ENCODE peak calls at places on chromosomes 7 and 10, in eight cellular contexts. N is H54, I is sigmoid colon, L is A549, V is body of pancreas, U is heart left ventricle, D is lower leg skin, Q is suprapubic skin. X is an unnamed sample.

GRCh38 chr7:7416031-7416968 is 119.4 kb downstream of the COL28A1 start:
- DNase-seq in N (no peak), I (no peak), L (no peak), V (peak), U (no peak), D (no peak), Q (no peak), X (no peak)

GRCh38 chr7:65239707-65240352 is 133.8 kb upstream of the ZNF92 start:
- DNase-seq in N (no peak), I (no peak), L (peak), V (peak), U (peak), D (no peak), Q (no peak), X (no peak)

GRCh38 chr7:152435384-152436278 is at the start of gene KMT2C:
- DNase-seq in N (peak), I (peak), L (no peak), V (peak), U (peak), D (peak), Q (peak), X (peak)

GRCh38 chr10:46520941-46521340 is 35.5 kb downstream of the GPRIN2 start:
- DNase-seq in N (peak), I (peak), L (no peak), V (no peak), U (peak), D (peak), Q (peak), X (peak)

GRCh38 chr7:103929808-103930415 is 59.5 kb downstream of the RELN start:
- DNase-seq in N (no peak), I (no peak), L (no peak), V (no peak), U (no peak), D (no peak), Q (no peak), X (no peak)

GRCh38 chr7:155581107-155581830 is 34.9 kb upstream of the CNPY1 start:
- DNase-seq in N (no peak), I (no peak), L (no peak), V (no peak), U (no peak), D (peak), Q (peak), X (no peak)

GRCh38 chr7:957418-958220 is 3.1 kb upstream of the ADAP1 start:
- DNase-seq in N (no peak), I (peak), L (no peak), V (no peak), U (peak), D (peak), Q (peak), X (peak)

GRCh38 chr7:5218564-5219360 is 28.7 kb downstream of the WIPI2 start:
- DNase-seq in N (no peak), I (peak), L (no peak), V (no peak), U (no peak), D (no peak), Q (peak), X (no peak)

GRCh38 chr10:70302292-70302691 is 18.5 kb upstream of the NPFFR1 start:
- DNase-seq in N (no peak), I (no peak), L (no peak), V (no peak), U (no peak), D (no peak), Q (no peak), X (no peak)

GRCh38 chr7:67937717-67938191 is 941.1 kb downstream of the TYW1 start:
- DNase-seq in N (peak), I (no peak), L (peak), V (peak), U (peak), D (no peak), Q (no peak), X (no peak)

GRCh38 chr10:6275022-6275997 is 72.6 kb downstream of the PFKFB3 start:
- DNase-seq in N (peak), I (peak), L (peak), V (peak), U (peak), D (peak), Q (peak), X (peak)

GRCh38 chr10:97499561-97500296 is 1.0 kb downstream of the UBTD1 start:
- DNase-seq in N (peak), I (peak), L (peak), V (peak), U (peak), D (peak), Q (peak), X (peak)

GRCh38 chr10:6148908-6149307 is 53.8 kb upstream of the PFKFB3 start:
- DNase-seq in N (no peak), I (no peak), L (no peak), V (no peak), U (no peak), D (no peak), Q (no peak), X (no peak)

GRCh38 chr7:120021085-120021484 is 251.9 kb upstream of the KCND2 start:
- DNase-seq in N (no peak), I (no peak), L (no peak), V (no peak), U (no peak), D (no peak), Q (no peak), X (no peak)

GRCh38 chr10:104387130-104387888 is 33.7 kb downstream of the CFAP58 start:
- DNase-seq in N (no peak), I (no peak), L (no peak), V (no peak), U (no peak), D (no peak), Q (no peak), X (no peak)

GRCh38 chr7:135160098-135160857 is 10.2 kb downstream of the CYREN start:
- DNase-seq in N (no peak), I (no peak), L (no peak), V (no peak), U (no peak), D (no peak), Q (no peak), X (no peak)

GRCh38 chr7:135159359-135160087 is 11.0 kb downstream of the CYREN start:
- DNase-seq in N (no peak), I (no peak), L (no peak), V (no peak), U (no peak), D (no peak), Q (no peak), X (no peak)

GRCh38 chr7:135158874-135159273 is 11.0 kb downstream of the TMEM140 start:
- DNase-seq in N (no peak), I (no peak), L (no peak), V (no peak), U (no peak), D (no peak), Q (no peak), X (no peak)

GRCh38 chr7:135156290-135156689 is 8.4 kb downstream of the TMEM140 start:
- DNase-seq in N (no peak), I (no peak), L (no peak), V (no peak), U (no peak), D (no peak), Q (no peak), X (no peak)

DNA sequence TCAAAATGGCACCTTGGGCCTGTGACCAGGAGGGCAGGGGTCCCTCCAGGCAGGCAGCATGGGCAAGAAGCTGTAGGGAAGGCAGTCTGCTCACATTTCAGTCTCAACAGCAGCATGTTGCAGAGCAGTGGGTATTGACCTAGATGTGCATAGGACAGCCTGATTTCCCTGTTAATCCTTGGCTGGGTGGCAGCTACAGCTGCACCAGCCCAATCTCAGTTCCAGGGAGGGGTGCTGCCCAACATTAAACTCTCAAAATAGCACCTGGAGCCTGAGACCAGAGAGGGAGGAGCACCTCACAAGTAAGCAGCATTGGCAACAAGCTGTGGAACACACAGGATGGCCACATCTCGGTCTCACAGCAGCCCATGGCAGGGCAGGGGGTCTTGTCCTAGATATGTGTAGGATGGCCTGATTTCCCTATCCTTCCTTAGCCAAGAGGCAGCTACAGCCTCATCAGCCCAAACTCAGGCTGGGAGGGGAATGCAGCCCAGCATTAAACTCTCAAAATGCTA is 10.3 kb downstream of the TMEM140 start:
- DNase-seq in N (no peak), I (no peak), L (no peak), V (no peak), U (no peak), D (no peak), Q (no peak), X (no peak)
- TF ChIP-seq POLR2A in N (no peak), I (no peak), L (no peak), V (no peak), U (no peak), D (no peak), Q (no peak), X (no peak)

GRCh38 chr10:112435013-112435619 is 11.6 kb downstream of the ZDHHC6 start:
- DNase-seq in N (no peak), I (no peak), L (peak), V (no peak), U (no peak), D (no peak), Q (no peak), X (no peak)

GRCh38 chr10:112429147-112429546 is 17.6 kb downstream of the ZDHHC6 start:
- DNase-seq in N (no peak), I (no peak), L (no peak), V (no peak), U (no peak), D (no peak), Q (no peak), X (no peak)

GRCh38 chr10:112424658-112425057 is 22.1 kb downstream of the ZDHHC6 start:
- DNase-seq in N (no peak), I (no peak), L (no peak), V (no peak), U (no peak), D (no peak), Q (no peak), X (no peak)

DNA sequence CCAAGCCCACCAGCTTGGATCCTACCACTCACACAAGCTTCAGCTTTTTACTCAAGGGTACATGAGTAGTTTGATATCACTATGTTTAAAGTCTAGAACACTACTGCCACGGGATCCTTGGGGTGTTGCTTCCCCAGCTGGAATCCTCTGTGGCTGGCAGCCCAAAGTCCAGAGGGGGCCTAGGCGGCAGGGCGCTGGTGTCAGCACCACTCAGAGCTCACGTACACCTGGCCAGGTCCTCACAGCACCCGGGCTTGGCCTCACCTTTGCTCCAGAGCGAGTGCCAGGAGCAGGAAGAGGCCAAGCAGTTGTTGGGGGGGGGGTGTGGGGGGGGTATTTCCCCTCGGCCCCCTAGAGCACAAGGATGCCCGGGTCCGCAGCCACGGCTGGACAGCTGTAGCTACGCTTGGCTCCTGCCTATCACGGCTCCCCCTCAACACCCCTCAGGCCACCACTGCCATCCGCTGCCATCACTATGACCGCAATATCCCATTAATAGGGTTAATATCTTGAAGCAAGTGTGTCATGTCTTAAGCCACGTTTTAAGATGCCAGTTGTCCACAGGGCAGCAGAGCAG is 17.0 kb downstream of the ZDHHC6 start:
- DNase-seq in N (no peak), I (no peak), L (no peak), V (no peak), U (no peak), D (no peak), Q (no peak), X (no peak)
- TF ChIP-seq POLR2A in N (no peak), I (no peak), L (no peak), V (no peak), U (no peak), D (no peak), Q (no peak), X (no peak)

DNA sequence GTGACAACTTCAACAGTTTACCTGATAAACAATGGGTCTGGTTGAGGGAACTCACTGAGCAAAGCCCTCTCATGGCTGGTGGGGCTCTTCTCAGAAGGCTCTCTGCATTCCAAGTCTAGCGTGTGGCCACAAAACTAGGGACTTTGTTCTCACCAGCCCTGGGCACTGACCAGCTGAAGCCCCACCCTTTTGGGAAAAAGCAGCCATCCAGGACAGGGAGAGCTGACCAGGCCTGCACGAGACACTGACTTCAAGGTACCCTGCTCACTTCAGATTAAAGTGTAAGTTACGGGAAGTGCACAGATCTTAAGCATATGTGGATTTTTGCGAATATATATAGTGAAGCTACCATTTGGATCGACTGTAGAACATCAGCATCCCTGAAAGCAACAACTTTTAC is 67.4 kb upstream of the LRRC4 start:
- DNase-seq in N (no peak), I (no peak), L (no peak), V (no peak), U (no peak), D (no peak), Q (no peak), X (no peak)
- TF ChIP-seq POLR2A in N (no peak), I (no peak), L (no peak), V (no peak), U (no peak), D (no peak), Q (no peak), X (no peak)

GRCh38 chr10:30603589-30603988 is 26.0 kb downstream of the LYZL2 start:
- DNase-seq in N (no peak), I (no peak), L (no peak), V (no peak), U (no peak), D (peak), Q (no peak), X (no peak)

GRCh38 chr10:30607814-30608213 is 21.7 kb downstream of the LYZL2 start:
- DNase-seq in N (no peak), I (no peak), L (no peak), V (no peak), U (no peak), D (no peak), Q (no peak), X (no peak)

GRCh38 chr10:30606313-30606712 is 23.2 kb downstream of the LYZL2 start:
- DNase-seq in N (no peak), I (no peak), L (no peak), V (no peak), U (no peak), D (no peak), Q (no peak), X (no peak)

GRCh38 chr10:30600005-30600404 is 29.5 kb downstream of the LYZL2 start:
- DNase-seq in N (no peak), I (no peak), L (no peak), V (no peak), U (no peak), D (no peak), Q (no peak), X (no peak)

DNA sequence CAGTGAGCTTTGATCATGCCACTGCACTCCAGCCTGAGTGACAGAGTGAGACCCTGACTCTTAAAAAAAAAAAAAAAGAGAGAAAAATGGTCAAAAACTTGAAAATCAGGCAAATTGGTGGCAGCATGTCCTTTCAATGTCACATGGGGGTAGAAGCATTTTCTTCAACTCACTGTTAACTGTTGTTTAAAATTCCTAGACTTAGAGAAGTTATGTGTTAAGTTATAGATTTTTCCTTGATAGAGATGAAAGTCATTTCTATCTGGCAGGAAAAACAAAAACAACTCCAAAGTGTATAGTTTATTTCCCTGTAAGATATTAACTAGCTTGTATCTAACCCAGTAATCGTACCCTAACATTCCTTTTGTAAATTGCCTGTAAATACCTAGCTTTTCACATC is 26.8 kb downstream of the LYZL2 start:
- DNase-seq in N (no peak), I (no peak), L (no peak), V (no peak), U (no peak), D (no peak), Q (no peak), X (no peak)
- TF ChIP-seq POLR2A in N (no peak), I (no peak), L (no peak), V (no peak), U (no peak), D (no peak), Q (no peak), X (no peak)

DNA sequence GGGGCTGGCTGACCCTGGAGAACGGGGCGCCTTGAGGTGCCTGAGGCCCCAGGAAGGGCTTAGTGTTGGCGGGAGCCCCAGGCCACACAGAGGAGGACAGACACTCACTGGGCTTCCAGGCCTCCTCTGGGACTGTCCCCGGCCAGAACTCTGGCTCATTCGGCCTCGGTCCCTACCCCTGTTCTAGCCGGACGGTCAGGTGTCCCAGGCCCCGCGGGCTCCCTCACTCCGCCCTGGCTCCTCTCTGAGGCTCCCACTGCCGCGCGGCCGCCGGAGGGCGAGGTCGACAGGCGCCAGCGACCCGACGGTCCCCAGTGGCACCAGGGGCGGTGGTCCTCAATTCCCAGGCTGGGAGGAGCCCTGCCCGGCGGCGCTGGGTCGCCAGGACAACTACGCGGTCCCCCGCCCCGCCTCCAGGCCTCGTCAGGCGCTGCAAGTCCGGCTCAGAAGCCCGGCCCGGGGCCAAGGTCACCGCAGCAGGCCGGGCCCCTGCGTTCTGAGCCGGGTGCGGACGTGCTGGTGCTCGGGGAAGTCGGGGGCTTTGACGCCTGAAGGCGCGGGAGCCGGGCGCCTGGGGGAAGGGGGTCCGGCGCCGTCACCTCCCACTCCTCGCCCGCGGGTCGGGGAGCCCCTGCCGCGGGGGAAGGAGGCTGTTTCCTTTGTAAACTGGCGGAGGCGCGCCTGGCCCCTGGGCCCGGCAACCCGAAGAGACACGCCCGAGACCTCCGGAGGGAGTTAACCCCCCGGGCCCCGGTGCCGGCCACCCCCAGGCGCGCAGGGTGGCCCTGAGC is 1.1 kb upstream of the PWWP2B start:
- DNase-seq in N (no peak), I (peak), L (no peak), V (peak), U (peak), D (peak), Q (peak), X (no peak)
- TF ChIP-seq POLR2A in N (no peak), I (no peak), L (no peak), V (peak), U (peak), D (no peak), Q (peak), X (peak)

GRCh38 chr7:40723829-40724228 is 589.0 kb downstream of the SUGCT start:
- DNase-seq in N (no peak), I (no peak), L (no peak), V (no peak), U (no peak), D (no peak), Q (no peak), X (no peak)

GRCh38 chr7:40721344-40721949 is 586.6 kb downstream of the SUGCT start:
- DNase-seq in N (no peak), I (no peak), L (no peak), V (no peak), U (no peak), D (no peak), Q (no peak), X (no peak)

DNA sequence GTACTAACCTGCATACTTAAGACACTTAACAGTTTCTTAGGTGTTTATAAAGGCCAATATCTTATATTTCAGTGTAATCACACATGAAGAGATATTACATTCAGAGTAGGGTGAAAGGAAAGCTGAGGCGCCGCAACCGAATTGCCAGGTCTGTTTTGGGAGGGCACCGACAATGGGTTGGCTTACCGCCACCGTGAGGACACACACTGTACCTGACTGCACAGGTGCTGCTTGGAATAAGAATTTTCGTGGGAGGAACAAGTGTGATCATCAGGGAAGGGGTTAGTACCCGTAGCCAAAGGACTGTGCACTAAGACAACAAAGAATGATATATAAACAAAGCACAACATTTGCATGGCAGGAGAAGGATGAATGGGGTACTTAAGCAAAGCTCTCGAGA is 591.8 kb downstream of the SUGCT start:
- DNase-seq in N (no peak), I (no peak), L (no peak), V (no peak), U (no peak), D (no peak), Q (no peak), X (no peak)
- TF ChIP-seq POLR2A in N (no peak), I (no peak), L (no peak), V (no peak), U (no peak), D (no peak), Q (no peak), X (no peak)

GRCh38 chr10:126425473-126426065 is 37.3 kb upstream of the ADAM12 start:
- DNase-seq in N (no peak), I (no peak), L (no peak), V (no peak), U (no peak), D (no peak), Q (no peak), X (no peak)

GRCh38 chr10:126421745-126422144 is 33.5 kb upstream of the ADAM12 start:
- DNase-seq in N (peak), I (no peak), L (no peak), V (no peak), U (no peak), D (no peak), Q (no peak), X (no peak)

GRCh38 chr10:126423779-126424491 is 35.7 kb upstream of the ADAM12 start:
- DNase-seq in N (no peak), I (no peak), L (no peak), V (no peak), U (no peak), D (no peak), Q (no peak), X (no peak)

GRCh38 chr10:126422561-126422960 is 34.3 kb upstream of the ADAM12 start:
- DNase-seq in N (no peak), I (no peak), L (no peak), V (no peak), U (no peak), D (no peak), Q (no peak), X (no peak)

DNA sequence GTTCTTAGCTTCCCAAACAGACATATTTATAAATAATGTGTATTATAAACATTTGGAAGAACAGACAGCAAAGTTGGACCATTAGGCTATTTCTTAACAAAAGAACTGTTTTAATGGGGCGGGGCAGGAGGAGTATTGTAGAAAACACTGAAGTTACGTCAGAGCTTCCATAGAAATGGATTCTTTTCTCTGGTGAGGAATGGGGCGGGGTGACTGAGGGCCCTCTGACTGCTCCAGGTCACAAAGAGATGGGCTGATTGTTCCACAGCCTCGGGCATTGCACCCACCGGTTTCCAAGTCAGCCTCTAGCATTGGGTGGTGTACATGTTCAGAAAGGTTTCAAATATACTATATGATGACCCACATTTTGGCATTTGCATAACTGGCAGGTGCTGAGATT is 36.8 kb upstream of the ADAM12 start:
- DNase-seq in N (no peak), I (no peak), L (no peak), V (no peak), U (no peak), D (no peak), Q (no peak), X (no peak)
- TF ChIP-seq POLR2A in N (no peak), I (no peak), L (no peak), V (no peak), U (no peak), D (no peak), Q (no peak), X (no peak)

X was measured in tibial nerve.